ENCODE peak calls at places on chromosome X, in four cellular contexts. A, R, S and F are unnamed samples. For H3K9me3, the result is how much of the 10 kb centered on the place peaks cover.

GRCh38 chrX:26442340-26442739 is 226.4 kb downstream of the MAGEB5 start:
- DNase-seq in A (no peak), R (no peak), S (no peak), F (no peak)

GRCh38 chrX:77436682-77437081 is 10.5 kb upstream of the FGF16 start:
- DNase-seq in A (peak), R (no peak), S (no peak), F (peak)

GRCh38 chrX:150409964-150410363 is 46.8 kb downstream of the MAMLD1 start:
- DNase-seq in A (no peak), R (no peak), S (no peak), F (no peak)

GRCh38 chrX:50927127-50927526 is 16.6 kb downstream of the BMP15 start:
- DNase-seq in A (no peak), R (no peak), S (no peak), F (no peak)

GRCh38 chrX:126994011-126994410 is 174.5 kb downstream of the PRR32 start:
- DNase-seq in A (no peak), R (no peak), S (no peak), F (no peak)

GRCh38 chrX:43974076-43974475 is 886 bp upstream of the NDP start:
- DNase-seq in A (no peak), R (no peak), S (no peak), F (no peak)

GRCh38 chrX:17559728-17560379 is 177.4 kb upstream of the SCML1 start:
- DNase-seq in A (peak), R (no peak), S (peak), F (peak)

GRCh38 chrX:129743835-129744234 is 5.1 kb downstream of the XPNPEP2 start:
- DNase-seq in A (no peak), R (no peak), S (no peak), F (no peak)

GRCh38 chrX:136189222-136189621 is 41.9 kb downstream of the FHL1 start:
- DNase-seq in A (peak), R (no peak), S (no peak), F (no peak)

GRCh38 chrX:40151211-40152172 is 53.7 kb upstream of the BCOR start:
- DNase-seq in A (no peak), R (no peak), S (peak), F (no peak)

GRCh38 chrX:33065415-33065814 is 145.9 kb downstream of the DMD start:
- DNase-seq in A (no peak), R (no peak), S (no peak), F (no peak)

GRCh38 chrX:53281321-53281822 is at the start of gene IQSEC2:
- DNase-seq in A (peak), R (peak), S (peak), F (peak)

GRCh38 chrX:68249401-68249831 is 183.9 kb downstream of the OPHN1 start:
- DNase-seq in A (no peak), R (peak), S (no peak), F (no peak)

GRCh38 chrX:96776966-96777365 is 92.3 kb downstream of the DIAPH2 start:
- DNase-seq in A (peak), R (no peak), S (no peak), F (no peak)

GRCh38 chrX:8504451-8504850 is 39.8 kb downstream of the VCX3B start:
- DNase-seq in A (peak), R (no peak), S (peak), F (no peak)

GRCh38 chrX:69080912-69081465 is 84.3 kb downstream of the PJA1 start:
- DNase-seq in A (no peak), R (peak), S (no peak), F (no peak)

GRCh38 chrX:81729269-81729777 is 527.4 kb downstream of the SH3BGRL start:
- DNase-seq in A (no peak), R (no peak), S (no peak), F (no peak)

GRCh38 chrX:103446665-103447302 is 70.4 kb downstream of the BEX3 start:
- DNase-seq in A (peak), R (no peak), S (no peak), F (no peak)

GRCh38 chrX:139126493-139126892 is 404.0 kb upstream of the F9 start:
- DNase-seq in A (no peak), R (no peak), S (no peak), F (no peak)

GRCh38 chrX:23662853-23663252 is 4.4 kb upstream of the PRDX4 start:
- DNase-seq in A (peak), R (no peak), S (peak), F (no peak)

GRCh38 chrX:8484360-8484759 is 19.7 kb downstream of the VCX3B start:
- DNase-seq in A (no peak), R (no peak), S (no peak), F (no peak)

GRCh38 chrX:18426004-18426320 is 554 bp downstream of the CDKL5 start:
- DNase-seq in A (no peak), R (no peak), S (no peak), F (no peak)

GRCh38 chrX:22963186-22963585 is 36.6 kb upstream of the DDX53 start:
- DNase-seq in A (peak), R (no peak), S (peak), F (no peak)

GRCh38 chrX:44935640-44936039 is 62.7 kb downstream of the KDM6A start:
- DNase-seq in A (no peak), R (no peak), S (no peak), F (no peak)

GRCh38 chrX:78759081-78759480 is 11.6 kb downstream of the LPAR4 start:
- DNase-seq in A (no peak), R (no peak), S (no peak), F (no peak)

GRCh38 chrX:154430916-154431315 is 2.4 kb downstream of the ATP6AP1 start:
- DNase-seq in A (no peak), R (no peak), S (no peak), F (no peak)

GRCh38 chrX:110852180-110852579 is 56.6 kb upstream of the CHRDL1 start:
- DNase-seq in A (peak), R (no peak), S (peak), F (no peak)

GRCh38 chrX:69128573-69128972 is 36.7 kb downstream of the PJA1 start:
- DNase-seq in A (peak), R (peak), S (peak), F (peak)

GRCh38 chrX:150759568-150760416 is 66.6 kb downstream of the MTMR1 start:
- DNase-seq in A (no peak), R (no peak), S (no peak), F (no peak)

GRCh38 chrX:126819429-126819828 is at the start of gene PRR32:
- DNase-seq in A (no peak), R (no peak), S (no peak), F (no peak)

GRCh38 chrX:130296743-130297142 is 28.0 kb upstream of the ZNF280C start:
- DNase-seq in A (no peak), R (no peak), S (peak), F (no peak)

GRCh38 chrX:103417933-103418332 is 41.6 kb downstream of the BEX3 start:
- DNase-seq in A (peak), R (no peak), S (no peak), F (no peak)

GRCh38 chrX:129239371-129239770 is 283.9 kb downstream of the SMARCA1 start:
- DNase-seq in A (peak), R (no peak), S (no peak), F (peak)

GRCh38 chrX:47574096-47574553 is 8.1 kb upstream of the TIMP1 start:
- DNase-seq in A (no peak), R (no peak), S (peak), F (no peak)

GRCh38 chrX:47573334-47574095 is 8.7 kb upstream of the TIMP1 start:
- DNase-seq in A (peak), R (no peak), S (peak), F (peak)

GRCh38 chrX:47576021-47576898 is 6.0 kb upstream of the TIMP1 start:
- DNase-seq in A (no peak), R (no peak), S (no peak), F (no peak)

GRCh38 chrX:47572773-47573333 is 9.4 kb upstream of the TIMP1 start:
- DNase-seq in A (no peak), R (peak), S (no peak), F (no peak)

GRCh38 chrX:47574609-47575325 is 7.5 kb upstream of the TIMP1 start:
- DNase-seq in A (no peak), R (no peak), S (peak), F (no peak)
- H3K4me3 ChIP-seq in A (no peak), R (no peak), S (no peak), F (no peak)

DNA sequence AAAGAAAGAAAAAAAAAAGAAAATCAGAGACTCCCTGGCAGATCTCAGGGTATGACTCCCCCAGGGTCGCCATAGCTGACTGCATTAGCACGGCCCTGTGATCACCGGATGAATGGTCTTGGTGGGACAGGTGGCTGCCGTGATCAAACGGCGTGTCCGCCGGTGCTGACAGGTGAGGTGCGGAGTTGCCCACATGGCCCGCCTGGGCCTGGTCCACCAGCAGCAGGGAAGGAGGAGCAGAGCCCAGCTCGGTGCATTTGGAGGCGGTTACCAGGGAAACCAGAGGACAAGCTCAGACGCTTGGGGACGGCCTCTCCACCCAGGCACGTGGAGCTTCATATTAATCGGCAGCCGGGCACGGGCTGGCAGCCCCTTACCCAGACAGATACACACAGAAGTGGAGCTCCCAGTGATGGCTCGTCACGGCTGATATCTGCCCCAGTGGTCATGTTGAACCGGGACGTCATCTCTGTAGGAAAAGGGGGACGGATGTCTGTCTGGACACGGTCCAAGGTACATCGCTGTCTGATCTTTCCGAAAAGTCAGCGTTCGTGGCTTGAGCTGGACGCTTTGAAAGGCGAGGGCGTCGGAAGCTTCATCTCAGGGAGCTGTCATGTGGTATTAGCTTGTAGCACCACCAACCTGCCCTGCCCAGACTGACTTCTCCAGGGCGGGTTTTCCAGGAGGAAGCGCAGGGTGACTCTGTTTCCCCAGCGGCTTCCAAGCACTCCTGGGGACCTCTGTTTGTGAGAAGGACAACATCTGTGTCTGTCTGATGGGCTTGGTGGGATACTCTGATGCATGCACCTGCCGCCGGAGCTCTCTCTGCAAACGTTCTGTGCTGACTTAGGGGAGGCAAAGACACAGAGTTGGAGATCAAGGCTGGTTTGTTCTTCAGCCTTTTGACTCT is 180.7 kb downstream of the CRLF2 start:
- DNase-seq in A (no peak), R (no peak), S (no peak), F (no peak)
- H3K9me3 ChIP-seq in A (under half), R (under half), S (under half), F (under half)

GRCh38 chrX:101385026-101385684 is 836 bp downstream of the BTK start:
- DNase-seq in A (no peak), R (no peak), S (no peak), F (no peak)
- H3K4me3 ChIP-seq in A (no peak), R (no peak), S (no peak), F (no peak)

DNA sequence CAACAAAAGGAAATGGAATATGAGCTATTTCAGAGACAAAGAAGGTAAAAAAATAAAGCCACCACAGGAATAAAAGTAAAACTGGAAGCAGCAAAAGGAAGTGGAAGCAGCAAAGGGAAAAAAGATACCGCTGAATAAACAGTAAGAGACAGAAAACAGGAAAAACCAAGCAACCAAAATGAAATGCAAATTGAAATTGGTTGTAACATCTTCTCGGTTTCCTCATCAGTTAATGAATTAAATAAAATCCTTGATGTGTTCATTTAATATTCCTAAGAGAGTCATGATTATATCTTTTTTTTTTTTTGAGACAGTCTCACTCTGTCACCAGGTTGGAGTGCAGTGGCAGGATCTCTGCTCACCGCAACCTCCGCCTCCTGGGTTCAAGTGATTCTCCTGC is 132.8 kb downstream of the DLG3 start:
- DNase-seq in A (no peak), R (no peak), S (no peak), F (no peak)
- H3K9me3 ChIP-seq in A (under half), R (under half), S (under half), F (under half)

DNA sequence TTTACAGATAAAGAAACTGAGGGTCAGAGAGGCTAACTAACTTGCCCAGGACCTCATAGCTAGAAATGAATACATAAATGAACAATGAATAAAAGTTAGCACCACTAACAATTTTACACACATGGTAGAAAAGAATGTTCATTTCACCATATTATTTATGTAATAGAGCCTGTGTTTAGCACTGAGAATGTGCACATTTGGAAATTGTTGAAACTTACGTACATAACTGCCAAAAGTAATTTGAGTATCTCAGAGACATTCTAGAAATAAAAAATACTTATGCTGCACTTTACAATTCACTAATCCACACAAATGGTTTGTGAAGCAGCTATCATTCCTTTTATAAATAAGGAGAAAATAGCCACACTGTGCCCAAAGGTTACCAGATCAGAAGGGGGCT is 9.9 kb downstream of the CASK start:
- DNase-seq in A (no peak), R (no peak), S (no peak), F (no peak)
- H3K4me3 ChIP-seq in A (no peak), R (no peak), S (no peak), F (no peak)

GRCh38 chrX:790780-791360 is 160.3 kb downstream of the SHOX start:
- DNase-seq in A (no peak), R (no peak), S (no peak), F (no peak)
- H3K9me3 ChIP-seq in A (under half), R (under half), S (under half), F (under half)

GRCh38 chrX:9533611-9534010 is 68.8 kb downstream of the TBL1X start:
- DNase-seq in A (no peak), R (no peak), S (no peak), F (no peak)

GRCh38 chrX:9528498-9528897 is 63.6 kb downstream of the TBL1X start:
- DNase-seq in A (no peak), R (no peak), S (no peak), F (no peak)

GRCh38 chrX:9529223-9529622 is 64.4 kb downstream of the TBL1X start:
- DNase-seq in A (no peak), R (no peak), S (no peak), F (no peak)

GRCh38 chrX:9532349-9532748 is 67.5 kb downstream of the TBL1X start:
- DNase-seq in A (peak), R (no peak), S (no peak), F (no peak)

DNA sequence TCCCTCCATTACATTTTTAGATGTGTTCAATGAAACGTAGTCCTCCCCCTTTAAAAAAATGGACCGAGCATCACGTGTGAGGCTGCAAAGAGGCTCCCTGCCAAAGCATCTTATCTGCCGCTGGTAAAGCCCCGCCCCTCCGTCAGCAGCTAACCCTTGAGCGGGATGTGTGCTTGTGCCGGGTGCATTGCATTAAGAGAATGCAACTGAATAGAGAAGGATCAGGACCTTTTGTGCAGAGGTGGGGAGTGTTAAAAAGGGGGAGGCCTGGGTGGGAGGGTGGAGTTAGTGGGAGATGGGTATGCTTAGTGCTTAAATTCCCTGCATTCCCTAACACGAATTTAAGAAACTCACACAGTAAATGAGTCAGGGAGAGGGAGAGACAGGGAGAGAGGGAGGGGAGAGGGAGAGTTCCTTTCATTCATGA is 66.0 kb downstream of the TBL1X start:
- DNase-seq in A (peak), R (peak), S (peak), F (peak)
- H3K4me3 ChIP-seq in A (no peak), R (no peak), S (peak), F (peak)

DNA sequence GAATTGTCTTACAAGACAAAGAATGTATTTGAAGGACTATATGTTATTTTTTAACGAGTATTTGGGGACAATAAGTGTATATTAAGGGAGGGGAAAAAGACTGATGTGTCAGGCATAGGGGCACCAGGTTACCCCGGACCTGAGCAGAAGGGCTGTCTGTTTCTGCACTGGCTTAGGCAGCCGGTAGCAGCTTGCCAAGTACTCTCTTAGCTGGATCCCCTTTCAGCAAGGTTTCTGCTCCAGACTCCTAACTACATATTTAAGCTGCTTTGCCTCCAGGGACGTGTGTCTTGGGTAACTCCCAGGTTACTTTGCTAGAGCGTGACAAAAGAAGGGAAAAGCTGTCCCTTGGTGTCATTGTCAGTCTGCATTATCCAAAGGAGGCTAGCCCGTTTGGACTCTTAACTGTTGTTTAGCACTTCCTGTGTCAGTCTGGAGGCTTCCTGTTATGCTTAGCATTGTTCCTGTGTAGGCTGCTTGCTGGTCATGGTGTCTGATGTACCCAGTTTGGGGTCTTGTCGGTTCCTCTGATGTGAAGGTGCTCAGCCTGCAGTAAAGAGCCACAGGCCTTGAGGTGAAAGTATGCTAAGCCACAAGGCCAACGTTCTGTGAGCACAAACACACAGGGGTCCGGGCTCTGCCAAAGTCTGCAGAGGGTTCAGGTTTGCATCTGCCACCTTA is 11.6 kb downstream of the CXCR3 start:
- DNase-seq in A (no peak), R (peak), S (no peak), F (no peak)
- H3K9me3 ChIP-seq in A (under half), R (under half), S (under half), F (under half)

DNA sequence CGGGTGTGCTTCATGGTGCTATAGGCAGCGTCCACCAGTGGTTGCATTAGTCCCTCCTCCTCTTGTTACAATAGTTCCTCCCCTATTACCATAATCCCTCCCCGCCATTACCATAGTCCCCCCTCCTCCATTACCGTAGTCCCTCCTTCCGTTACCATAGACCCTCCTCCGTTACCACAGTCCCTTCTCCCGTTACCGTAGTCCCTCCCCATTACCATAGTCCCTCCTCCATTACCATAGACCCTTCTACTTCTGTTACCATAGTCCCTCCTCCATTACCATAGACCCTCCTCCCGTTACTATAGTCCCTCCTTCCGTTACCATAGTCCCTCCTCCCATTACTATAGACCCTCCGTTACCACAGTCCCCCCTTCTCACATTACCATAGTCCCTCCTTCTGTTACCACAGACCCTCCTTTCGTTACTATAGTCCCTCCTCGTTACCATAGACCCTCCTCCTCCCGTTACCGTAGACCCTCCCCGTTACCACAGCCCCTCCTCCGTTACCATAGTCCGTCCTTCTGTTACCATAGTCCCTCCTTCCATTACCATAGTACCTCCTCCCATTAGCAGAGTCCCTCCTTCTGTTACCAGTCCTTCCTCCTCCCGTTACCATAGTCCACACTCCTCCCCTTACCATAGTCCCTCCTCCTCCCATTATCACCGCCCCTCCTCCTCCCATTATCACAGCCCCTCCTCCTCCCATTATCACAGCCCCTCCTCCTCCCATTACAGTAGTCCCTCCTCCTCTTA is 129.6 kb downstream of the DHRSX start:
- DNase-seq in A (peak), R (no peak), S (no peak), F (no peak)
- H3K4me3 ChIP-seq in A (no peak), R (no peak), S (no peak), F (no peak)